ENCODE peak calls at places on chromosomes 5 and 9, in eight cellular contexts. K is activated CD4-positive, CD25-positive, alpha-beta regulatory T cell; B is activated CD4-positive, alpha-beta T cell treated with anti-CD3 and anti-CD28 coated beads for 24 hours; H is OCI-M1; D is NCI-H187 treated with DMSO at 0.1 percent for 48 hours; Z is BE2C; A is G401; N is nephron progenitor cell. W is an unnamed sample.

GRCh38 chr5:133599600-133599999 is 12.7 kb downstream of the FSTL4 start:
- DNase-seq in K (no peak), B (no peak), H (no peak), D (no peak), Z (no peak), A (no peak), N (no peak), W (no peak)

GRCh38 chr5:39689919-39690318 is 265.1 kb upstream of the DAB2 start:
- DNase-seq in K (no peak), B (no peak), H (no peak), D (no peak), Z (no peak), A (no peak), N (no peak), W (no peak)

GRCh38 chr5:33688041-33688980 is 203.5 kb downstream of the ADAMTS12 start:
- DNase-seq in K (no peak), B (no peak), H (no peak), D (no peak), Z (no peak), A (no peak), N (no peak), W (no peak)

GRCh38 chr5:67425514-67425913 is 228.9 kb upstream of the CD180 start:
- DNase-seq in K (no peak), B (no peak), H (no peak), D (no peak), Z (no peak), A (no peak), N (no peak), W (no peak)

GRCh38 chr5:9544502-9545300 is 1.2 kb downstream of the SEMA5A start:
- DNase-seq in K (no peak), B (peak; percentile 32), H (no peak), D (no peak), Z (peak; percentile 84), A (peak; percentile 59), N (peak; percentile 96), W (peak; percentile 51)

GRCh38 chr5:170861855-170862766 is at the start of gene RANBP17:
- DNase-seq in K (no peak), B (no peak), H (peak; percentile 64), D (no peak), Z (peak; percentile 95), A (peak; percentile 35), N (peak; percentile 78), W (peak; percentile 7)

GRCh38 chr5:174058433-174059122 is 13.1 kb downstream of the NSG2 start:
- DNase-seq in K (no peak), B (no peak), H (no peak), D (no peak), Z (no peak), A (no peak), N (no peak), W (no peak)

GRCh38 chr9:79695531-79696218 is 123.9 kb downstream of the TLE4 start:
- DNase-seq in K (no peak), B (no peak), H (no peak), D (no peak), Z (no peak), A (no peak), N (no peak), W (no peak)

GRCh38 chr5:147046226-147046625 is 167.7 kb upstream of the PPP2R2B start:
- DNase-seq in K (no peak), B (no peak), H (no peak), D (no peak), Z (no peak), A (no peak), N (no peak), W (no peak)

GRCh38 chr5:126477281-126477680 is 54.1 kb downstream of the GRAMD2B start:
- DNase-seq in K (no peak), B (no peak), H (no peak), D (no peak), Z (no peak), A (no peak), N (no peak), W (no peak)

GRCh38 chr5:135560858-135561257 is 17.9 kb downstream of the CXCL14 start:
- DNase-seq in K (no peak), B (peak; percentile 72), H (peak; percentile 93), D (peak; percentile 34), Z (peak; percentile 84), A (peak; percentile 82), N (peak; percentile 87), W (peak; percentile 50)

GRCh38 chr5:41291323-41291722 is 78.0 kb upstream of the C6 start:
- DNase-seq in K (no peak), B (no peak), H (no peak), D (no peak), Z (no peak), A (no peak), N (no peak), W (no peak)

GRCh38 chr5:149617760-149618306 is 36.5 kb downstream of the ARHGEF37 start:
- DNase-seq in K (no peak), B (no peak), H (no peak), D (no peak), Z (no peak), A (no peak), N (no peak), W (no peak)

GRCh38 chr5:168979140-168979539 is 321.8 kb downstream of the SLIT3 start:
- DNase-seq in K (no peak), B (no peak), H (no peak), D (no peak), Z (no peak), A (no peak), N (no peak), W (no peak)

GRCh38 chr9:125428060-125428481 is 166.4 kb downstream of the GAPVD1 start:
- DNase-seq in K (no peak), B (no peak), H (peak; percentile 78), D (no peak), Z (peak; percentile 51), A (no peak), N (no peak), W (no peak)

GRCh38 chr5:17223375-17224185 is 6.1 kb downstream of the BASP1 start:
- DNase-seq in K (no peak), B (no peak), H (no peak), D (no peak), Z (no peak), A (no peak), N (no peak), W (no peak)

GRCh38 chr9:78669591-78669990 is 372.7 kb downstream of the PSAT1 start:
- DNase-seq in K (no peak), B (no peak), H (no peak), D (no peak), Z (no peak), A (no peak), N (no peak), W (no peak)

GRCh38 chr9:33852216-33852826 is 35.4 kb downstream of the UBE2R2 start:
- DNase-seq in K (peak; percentile 10), B (no peak), H (peak; percentile 74), D (no peak), Z (peak; percentile 74), A (peak; percentile 93), N (peak; percentile 21), W (no peak)

GRCh38 chr5:81035522-81035921 is 75.4 kb downstream of the RASGRF2 start:
- DNase-seq in K (no peak), B (no peak), H (no peak), D (no peak), Z (no peak), A (no peak), N (no peak), W (no peak)

GRCh38 chr5:57878301-57878722 is 395.7 kb upstream of the ACTBL2 start:
- DNase-seq in K (no peak), B (no peak), H (no peak), D (no peak), Z (no peak), A (no peak), N (no peak), W (no peak)

GRCh38 chr5:136655429-136655828 is 290.1 kb upstream of the TRPC7 start:
- DNase-seq in K (no peak), B (no peak), H (no peak), D (no peak), Z (no peak), A (no peak), N (no peak), W (no peak)

GRCh38 chr9:21252727-21253547 is 13.1 kb upstream of the IFNA14 start:
- DNase-seq in K (no peak), B (no peak), H (peak; percentile 78), D (no peak), Z (no peak), A (peak; percentile 49), N (peak; percentile 17), W (no peak)

GRCh38 chr5:134494780-134495179 is 30.7 kb upstream of the JADE2 start:
- DNase-seq in K (no peak), B (no peak), H (no peak), D (no peak), Z (no peak), A (no peak), N (no peak), W (no peak)

GRCh38 chr5:31889131-31889561 is 250.2 kb downstream of the PDZD2 start:
- DNase-seq in K (no peak), B (no peak), H (no peak), D (no peak), Z (no peak), A (no peak), N (no peak), W (peak; percentile 16)

GRCh38 chr9:2016411-2017208 is 1.5 kb downstream of the SMARCA2 start:
- DNase-seq in K (peak; percentile 29), B (peak; percentile 41), H (peak; percentile 77), D (no peak), Z (peak; percentile 18), A (peak; percentile 77), N (peak; percentile 56), W (no peak)

GRCh38 chr5:81579525-81579924 is 171.4 kb downstream of the SSBP2 start:
- DNase-seq in K (no peak), B (no peak), H (peak; percentile 68), D (no peak), Z (peak; percentile 37), A (peak; percentile 75), N (no peak), W (no peak)

GRCh38 chr5:420632-421286 is 22.2 kb upstream of the EXOC3 start:
- DNase-seq in K (no peak), B (no peak), H (no peak), D (no peak), Z (no peak), A (no peak), N (no peak), W (no peak)

GRCh38 chr5:41510176-41510831 is at the start of gene PLCXD3:
- DNase-seq in K (no peak), B (no peak), H (no peak), D (no peak), Z (peak; percentile 45), A (peak; percentile 85), N (peak; percentile 37), W (no peak)

GRCh38 chr5:166784545-166785078 is 1506.8 kb upstream of the WWC1 start:
- DNase-seq in K (no peak), B (no peak), H (no peak), D (no peak), Z (no peak), A (no peak), N (no peak), W (no peak)

GRCh38 chr9:97384406-97385262 is 27.3 kb upstream of the TDRD7 start:
- DNase-seq in K (no peak), B (no peak), H (no peak), D (no peak), Z (no peak), A (no peak), N (no peak), W (no peak)

GRCh38 chr5:78345485-78345884 is 14.9 kb upstream of the SCAMP1 start:
- DNase-seq in K (no peak), B (no peak), H (no peak), D (no peak), Z (no peak), A (no peak), N (no peak), W (no peak)

GRCh38 chr5:142472306-142472951 is 147.6 kb upstream of the SPRY4 start:
- DNase-seq in K (peak; percentile 3), B (peak; percentile 14), H (no peak), D (no peak), Z (no peak), A (no peak), N (no peak), W (no peak)